ENCODE peak calls at places on chromosomes 6 and 20, in eight cellular contexts. One of them, this sample, is unnamed.
A peak's percentile ranks its signal among the peaks of the same experiment; 100 is the strongest.

GRCh38 chr6:161168281-161168891 is 105.5 kb downstream of the AGPAT4 start:
- DNase-seq in ovary: no peak
- DNase-seq in H1: no peak
- DNase-seq in stomach: no peak
- DNase-seq in upper lobe of left lung: no peak
- DNase-seq in tibial nerve: peak; percentile 38
- DNase-seq in transverse colon: no peak
- DNase-seq in A549: peak; percentile 6
- DNase-seq in this sample: no peak

GRCh38 chr6:57142178-57142525 is 30.0 kb upstream of the BAG2 start:
- DNase-seq in ovary: no peak
- DNase-seq in stomach: no peak
- DNase-seq in tibial nerve: no peak
- DNase-seq in A549: no peak
- DNase-seq in H1: no peak
- DNase-seq in transverse colon: no peak
- DNase-seq in upper lobe of left lung: no peak
- DNase-seq in this sample: no peak

GRCh38 chr6:169779092-169779815 is 27.8 kb downstream of the ERMARD start:
- DNase-seq in H1: no peak
- DNase-seq in tibial nerve: no peak
- DNase-seq in ovary: no peak
- DNase-seq in stomach: no peak
- DNase-seq in transverse colon: no peak
- DNase-seq in A549: no peak
- DNase-seq in upper lobe of left lung: no peak
- DNase-seq in this sample: no peak

GRCh38 chr6:67630146-67630545 is 1004.9 kb upstream of the ADGRB3 start:
- DNase-seq in A549: no peak
- DNase-seq in stomach: no peak
- DNase-seq in tibial nerve: no peak
- DNase-seq in upper lobe of left lung: no peak
- DNase-seq in transverse colon: no peak
- DNase-seq in H1: no peak
- DNase-seq in ovary: no peak
- DNase-seq in this sample: no peak

GRCh38 chr6:157629220-157629619 is 193.8 kb upstream of the SNX9 start:
- DNase-seq in transverse colon: no peak
- DNase-seq in H1: no peak
- DNase-seq in A549: no peak
- DNase-seq in upper lobe of left lung: no peak
- DNase-seq in tibial nerve: no peak
- DNase-seq in stomach: no peak
- DNase-seq in ovary: no peak
- DNase-seq in this sample: peak; percentile 18

GRCh38 chr20:20941468-20941889 is 164.7 kb downstream of the LINC00237 start:
- DNase-seq in tibial nerve: no peak
- DNase-seq in A549: no peak
- DNase-seq in ovary: no peak
- DNase-seq in upper lobe of left lung: no peak
- DNase-seq in H1: no peak
- DNase-seq in stomach: no peak
- DNase-seq in transverse colon: no peak
- DNase-seq in this sample: no peak

GRCh38 chr6:164216839-164217238 is 802.3 kb downstream of the QKI start:
- DNase-seq in upper lobe of left lung: no peak
- DNase-seq in ovary: no peak
- DNase-seq in stomach: no peak
- DNase-seq in tibial nerve: no peak
- DNase-seq in H1: no peak
- DNase-seq in A549: no peak
- DNase-seq in transverse colon: no peak
- DNase-seq in this sample: no peak

GRCh38 chr6:49326337-49326736 is 136.7 kb downstream of the MMUT start:
- DNase-seq in A549: no peak
- DNase-seq in stomach: no peak
- DNase-seq in upper lobe of left lung: no peak
- DNase-seq in ovary: no peak
- DNase-seq in transverse colon: no peak
- DNase-seq in tibial nerve: no peak
- DNase-seq in H1: no peak
- DNase-seq in this sample: no peak

GRCh38 chr20:43583982-43584432 is 6.7 kb upstream of the IFT52 start:
- DNase-seq in stomach: peak; percentile 56
- DNase-seq in upper lobe of left lung: peak; percentile 84
- DNase-seq in tibial nerve: peak; percentile 74
- DNase-seq in H1: no peak
- DNase-seq in transverse colon: peak; percentile 24
- DNase-seq in A549: no peak
- DNase-seq in ovary: peak; percentile 60
- DNase-seq in this sample: no peak

GRCh38 chr20:50510706-50511401 is 671 bp downstream of the PTPN1 start:
- DNase-seq in tibial nerve: no peak
- DNase-seq in stomach: no peak
- DNase-seq in A549: no peak
- DNase-seq in transverse colon: peak; percentile 38
- DNase-seq in upper lobe of left lung: no peak
- DNase-seq in H1: no peak
- DNase-seq in ovary: no peak
- DNase-seq in this sample: no peak

GRCh38 chr6:142902636-142903053 is 42.3 kb downstream of the HIVEP2 start:
- DNase-seq in transverse colon: peak; percentile 67
- DNase-seq in tibial nerve: peak; percentile 22
- DNase-seq in A549: no peak
- DNase-seq in stomach: peak; percentile 61
- DNase-seq in H1: no peak
- DNase-seq in ovary: peak; percentile 67
- DNase-seq in upper lobe of left lung: peak; percentile 78
- DNase-seq in this sample: peak; percentile 71

GRCh38 chr20:37714973-37715657 is 21.3 kb downstream of the CTNNBL1 start:
- DNase-seq in tibial nerve: no peak
- DNase-seq in stomach: no peak
- DNase-seq in A549: no peak
- DNase-seq in H1: no peak
- DNase-seq in upper lobe of left lung: no peak
- DNase-seq in ovary: no peak
- DNase-seq in transverse colon: no peak
- DNase-seq in this sample: no peak

GRCh38 chr6:116239856-116240255 is 14.0 kb downstream of the TSPYL4 start:
- DNase-seq in stomach: no peak
- DNase-seq in transverse colon: no peak
- DNase-seq in H1: no peak
- DNase-seq in A549: no peak
- DNase-seq in upper lobe of left lung: no peak
- DNase-seq in ovary: no peak
- DNase-seq in tibial nerve: no peak
- DNase-seq in this sample: no peak

GRCh38 chr20:40651121-40651520 is 37.9 kb downstream of the MAFB start:
- DNase-seq in A549: no peak
- DNase-seq in H1: no peak
- DNase-seq in transverse colon: no peak
- DNase-seq in stomach: no peak
- DNase-seq in ovary: no peak
- DNase-seq in tibial nerve: no peak
- DNase-seq in upper lobe of left lung: no peak
- DNase-seq in this sample: no peak

GRCh38 chr6:829646-830045 is 136.7 kb upstream of the EXOC2 start:
- DNase-seq in transverse colon: no peak
- DNase-seq in upper lobe of left lung: no peak
- DNase-seq in ovary: no peak
- DNase-seq in tibial nerve: no peak
- DNase-seq in A549: no peak
- DNase-seq in H1: no peak
- DNase-seq in stomach: no peak
- DNase-seq in this sample: no peak

GRCh38 chr20:61332016-61332975 is 80.2 kb downstream of the CDH4 start:
- DNase-seq in tibial nerve: no peak
- DNase-seq in transverse colon: no peak
- DNase-seq in H1: no peak
- DNase-seq in stomach: no peak
- DNase-seq in ovary: no peak
- DNase-seq in A549: no peak
- DNase-seq in upper lobe of left lung: no peak
- DNase-seq in this sample: peak; percentile 39

GRCh38 chr6:42294759-42295158 is 77.1 kb upstream of the MRPS10 start:
- DNase-seq in transverse colon: no peak
- DNase-seq in H1: no peak
- DNase-seq in stomach: no peak
- DNase-seq in ovary: no peak
- DNase-seq in upper lobe of left lung: no peak
- DNase-seq in A549: peak; percentile 52
- DNase-seq in tibial nerve: no peak
- DNase-seq in this sample: no peak

GRCh38 chr6:127684501-127684900 is 107.5 kb downstream of the C6orf58 start:
- DNase-seq in H1: no peak
- DNase-seq in tibial nerve: no peak
- DNase-seq in A549: no peak
- DNase-seq in upper lobe of left lung: no peak
- DNase-seq in ovary: no peak
- DNase-seq in stomach: no peak
- DNase-seq in transverse colon: no peak
- DNase-seq in this sample: no peak

DNA sequence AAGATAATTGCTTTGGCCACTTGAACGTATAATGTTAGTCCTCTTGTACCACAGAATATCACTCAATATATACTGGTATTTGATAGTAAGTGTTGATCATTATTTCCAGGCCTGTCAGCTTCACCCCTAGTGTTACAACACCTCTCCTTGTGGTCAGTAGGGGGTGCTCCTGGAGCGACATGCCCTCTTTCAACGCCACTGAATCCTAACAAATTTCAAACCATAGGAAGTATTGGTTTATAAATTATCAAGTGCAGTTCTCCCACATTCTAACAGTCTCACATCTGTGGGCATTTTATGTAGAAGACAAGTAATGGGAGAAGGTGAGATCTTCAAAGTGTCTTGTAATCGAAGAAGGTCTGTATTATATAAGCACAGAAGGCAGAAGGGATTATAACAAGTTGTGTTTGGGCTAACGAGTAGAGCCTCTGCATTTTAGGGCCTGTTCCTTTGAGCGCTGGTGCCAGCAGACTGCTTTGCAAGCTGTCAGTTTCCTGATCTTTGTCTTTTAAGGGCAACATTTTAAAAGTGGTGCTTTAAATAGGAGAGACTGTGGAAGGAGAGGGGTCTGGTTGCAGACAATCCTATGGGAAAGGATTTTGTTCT is 57.1 kb upstream of the CEP162 start:
- DNase-seq in upper lobe of left lung: no peak
- DNase-seq in tibial nerve: no peak
- DNase-seq in transverse colon: no peak
- DNase-seq in A549: no peak
- DNase-seq in ovary: no peak
- DNase-seq in H1: no peak
- DNase-seq in stomach: no peak
- DNase-seq in this sample: no peak
- TF ChIP-seq EP300 in upper lobe of left lung: no peak
- TF ChIP-seq EP300 in tibial nerve: no peak
- TF ChIP-seq EP300 in transverse colon: no peak
- TF ChIP-seq EP300 in A549: no peak
- TF ChIP-seq EP300 in ovary: no peak
- TF ChIP-seq EP300 in H1: no peak
- TF ChIP-seq EP300 in stomach: no peak
- TF ChIP-seq EP300 in this sample: no peak

DNA sequence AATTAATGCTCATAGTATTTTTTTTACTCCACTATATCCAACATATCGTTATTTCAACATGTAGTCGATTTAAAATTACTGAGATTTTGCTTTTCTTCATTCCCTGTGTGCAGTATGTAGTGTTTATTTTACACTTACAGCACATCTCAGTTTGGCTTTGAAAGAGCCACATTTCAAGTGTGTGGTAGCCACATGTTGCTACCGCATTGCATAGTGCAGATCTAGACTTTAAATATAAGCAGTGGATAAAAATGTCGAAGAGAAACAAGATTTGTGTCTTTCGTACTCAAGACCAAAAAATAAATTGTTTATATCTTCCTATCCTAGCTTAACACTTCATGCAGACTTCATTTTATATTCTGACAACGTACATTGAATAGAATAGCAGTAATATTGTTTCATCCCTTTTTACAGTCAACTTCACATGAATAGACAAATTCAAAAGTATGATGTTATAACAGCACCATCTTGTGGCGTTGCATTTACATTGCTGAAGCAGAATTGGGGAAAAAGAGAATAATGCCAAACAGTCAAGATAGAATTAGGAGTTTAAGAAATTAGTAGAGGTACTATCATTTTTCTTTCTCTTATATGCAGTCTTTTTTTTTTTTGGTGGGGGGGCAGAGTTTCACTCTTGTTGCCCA is 29.9 kb downstream of the FBXO5 start:
- DNase-seq in H1: no peak
- DNase-seq in A549: peak; percentile 15
- DNase-seq in transverse colon: no peak
- DNase-seq in stomach: no peak
- DNase-seq in tibial nerve: no peak
- DNase-seq in upper lobe of left lung: no peak
- DNase-seq in ovary: no peak
- DNase-seq in this sample: no peak
- TF ChIP-seq EP300 in H1: no peak
- TF ChIP-seq EP300 in A549: no peak
- TF ChIP-seq EP300 in transverse colon: no peak
- TF ChIP-seq EP300 in stomach: no peak
- TF ChIP-seq EP300 in tibial nerve: no peak
- TF ChIP-seq EP300 in upper lobe of left lung: no peak
- TF ChIP-seq EP300 in ovary: no peak
- TF ChIP-seq EP300 in this sample: no peak

GRCh38 chr6:14658030-14658429 is 540.5 kb downstream of the CD83 start:
- DNase-seq in tibial nerve: no peak
- DNase-seq in transverse colon: no peak
- DNase-seq in ovary: no peak
- DNase-seq in stomach: no peak
- DNase-seq in upper lobe of left lung: no peak
- DNase-seq in H1: no peak
- DNase-seq in A549: no peak
- DNase-seq in this sample: no peak
- TF ChIP-seq EP300 in tibial nerve: no peak
- TF ChIP-seq EP300 in transverse colon: no peak
- TF ChIP-seq EP300 in ovary: no peak
- TF ChIP-seq EP300 in stomach: no peak
- TF ChIP-seq EP300 in upper lobe of left lung: no peak
- TF ChIP-seq EP300 in H1: no peak
- TF ChIP-seq EP300 in A549: no peak
- TF ChIP-seq EP300 in this sample: no peak

DNA sequence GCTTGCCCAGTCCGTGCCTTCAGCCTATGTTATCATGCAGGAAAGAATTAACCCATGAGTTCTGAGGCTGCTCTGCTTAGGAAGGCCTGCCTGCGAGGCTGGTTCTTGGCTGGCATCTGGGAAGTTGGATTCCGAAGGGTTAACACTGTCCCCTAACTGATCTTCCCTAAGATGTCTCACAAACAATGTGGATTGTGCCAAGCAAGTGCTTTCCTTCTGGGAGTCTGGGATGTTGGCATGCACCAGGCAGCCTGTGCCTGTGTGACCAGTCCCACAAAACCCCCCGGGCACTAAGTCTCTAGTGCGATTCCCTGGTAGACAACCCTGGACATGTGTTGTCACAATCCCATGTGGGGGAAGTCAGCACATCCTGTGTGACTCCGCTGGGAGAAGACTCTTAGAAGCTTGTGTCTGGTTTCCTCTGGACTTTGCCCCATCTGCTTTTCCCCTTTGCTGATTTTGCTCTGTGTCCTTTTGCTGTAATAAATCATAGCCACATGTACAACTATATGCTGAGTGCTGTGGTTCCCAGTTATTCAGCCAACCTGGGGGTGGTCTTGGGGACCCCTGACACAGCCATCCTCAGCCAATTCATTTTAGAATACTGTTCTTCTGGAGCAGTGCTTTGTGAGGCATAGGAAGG is 83.8 kb downstream of the SLC22A23 start:
- DNase-seq in transverse colon: peak; percentile 39
- DNase-seq in A549: no peak
- DNase-seq in H1: no peak
- DNase-seq in ovary: no peak
- DNase-seq in tibial nerve: no peak
- DNase-seq in stomach: no peak
- DNase-seq in upper lobe of left lung: no peak
- DNase-seq in this sample: peak; percentile 48
- TF ChIP-seq EP300 in transverse colon: no peak
- TF ChIP-seq EP300 in A549: no peak
- TF ChIP-seq EP300 in H1: no peak
- TF ChIP-seq EP300 in ovary: no peak
- TF ChIP-seq EP300 in tibial nerve: no peak
- TF ChIP-seq EP300 in stomach: no peak
- TF ChIP-seq EP300 in upper lobe of left lung: no peak
- TF ChIP-seq EP300 in this sample: no peak

This sample was measured in sigmoid colon.